ENCODE peak calls at places on chromosome 4, in eight cellular contexts. One of them, this sample, is unnamed.

GRCh38 chr4:74402692-74403460 is 37.9 kb downstream of the EREG start:
- DNase-seq in testis: no peak
- DNase-seq in EL: no peak
- DNase-seq in NCI-H1105 treated with DMSO at 0.1 percent for 48 hours: no peak
- DNase-seq in activated CD8-positive, alpha-beta memory T cell treated with anti-CD3 and anti-CD28 coated beads, Interleukin-2, amount 50 U/mL, for 48 hours: no peak
- DNase-seq in activated naive CD8-positive, alpha-beta T cell treated with anti-CD3 and anti-CD28 coated beads, Interleukin-2, amount 50 U/mL, for 24 hours: no peak
- DNase-seq in NCI-H2081: no peak
- DNase-seq in brain microvascular endothelial cell: no peak
- DNase-seq in this sample: no peak

GRCh38 chr4:180060159-180060889 is 2182.9 kb upstream of the TENM3 start:
- DNase-seq in testis: no peak
- DNase-seq in EL: no peak
- DNase-seq in NCI-H1105 treated with DMSO at 0.1 percent for 48 hours: peak; percentile 34
- DNase-seq in activated CD8-positive, alpha-beta memory T cell treated with anti-CD3 and anti-CD28 coated beads, Interleukin-2, amount 50 U/mL, for 48 hours: no peak
- DNase-seq in activated naive CD8-positive, alpha-beta T cell treated with anti-CD3 and anti-CD28 coated beads, Interleukin-2, amount 50 U/mL, for 24 hours: no peak
- DNase-seq in NCI-H2081: peak; percentile 62
- DNase-seq in brain microvascular endothelial cell: no peak
- DNase-seq in this sample: no peak

GRCh38 chr4:147683172-147683571 is 791 bp downstream of the PRMT9 start:
- DNase-seq in testis: peak; percentile 39
- DNase-seq in EL: peak; percentile 25
- DNase-seq in NCI-H1105 treated with DMSO at 0.1 percent for 48 hours: peak; percentile 43
- DNase-seq in activated CD8-positive, alpha-beta memory T cell treated with anti-CD3 and anti-CD28 coated beads, Interleukin-2, amount 50 U/mL, for 48 hours: no peak
- DNase-seq in activated naive CD8-positive, alpha-beta T cell treated with anti-CD3 and anti-CD28 coated beads, Interleukin-2, amount 50 U/mL, for 24 hours: peak; percentile 7
- DNase-seq in NCI-H2081: peak; percentile 6
- DNase-seq in brain microvascular endothelial cell: peak; percentile 17
- DNase-seq in this sample: no peak

GRCh38 chr4:972651-973424 is 531 bp downstream of the DGKQ start:
- DNase-seq in testis: no peak
- DNase-seq in EL: peak; percentile 30
- DNase-seq in NCI-H1105 treated with DMSO at 0.1 percent for 48 hours: no peak
- DNase-seq in activated CD8-positive, alpha-beta memory T cell treated with anti-CD3 and anti-CD28 coated beads, Interleukin-2, amount 50 U/mL, for 48 hours: peak; percentile 77
- DNase-seq in activated naive CD8-positive, alpha-beta T cell treated with anti-CD3 and anti-CD28 coated beads, Interleukin-2, amount 50 U/mL, for 24 hours: peak; percentile 51
- DNase-seq in NCI-H2081: no peak
- DNase-seq in brain microvascular endothelial cell: no peak
- DNase-seq in this sample: no peak

GRCh38 chr4:99635601-99636000 is 22.0 kb downstream of the C4orf54 start:
- DNase-seq in testis: no peak
- DNase-seq in EL: no peak
- DNase-seq in NCI-H1105 treated with DMSO at 0.1 percent for 48 hours: no peak
- DNase-seq in activated CD8-positive, alpha-beta memory T cell treated with anti-CD3 and anti-CD28 coated beads, Interleukin-2, amount 50 U/mL, for 48 hours: no peak
- DNase-seq in activated naive CD8-positive, alpha-beta T cell treated with anti-CD3 and anti-CD28 coated beads, Interleukin-2, amount 50 U/mL, for 24 hours: no peak
- DNase-seq in NCI-H2081: no peak
- DNase-seq in brain microvascular endothelial cell: no peak
- DNase-seq in this sample: no peak

GRCh38 chr4:86935833-86936721 is 1.3 kb downstream of the AFF1 start:
- DNase-seq in testis: peak; percentile 52
- DNase-seq in EL: peak; percentile 74
- DNase-seq in NCI-H1105 treated with DMSO at 0.1 percent for 48 hours: no peak
- DNase-seq in activated CD8-positive, alpha-beta memory T cell treated with anti-CD3 and anti-CD28 coated beads, Interleukin-2, amount 50 U/mL, for 48 hours: peak; percentile 81
- DNase-seq in activated naive CD8-positive, alpha-beta T cell treated with anti-CD3 and anti-CD28 coated beads, Interleukin-2, amount 50 U/mL, for 24 hours: peak; percentile 73
- DNase-seq in NCI-H2081: peak; percentile 7
- DNase-seq in brain microvascular endothelial cell: peak; percentile 31
- DNase-seq in this sample: peak; percentile 14

GRCh38 chr4:154467886-154468285 is 23.7 kb downstream of the DCHS2 start:
- DNase-seq in testis: no peak
- DNase-seq in EL: peak; percentile 55
- DNase-seq in NCI-H1105 treated with DMSO at 0.1 percent for 48 hours: no peak
- DNase-seq in activated CD8-positive, alpha-beta memory T cell treated with anti-CD3 and anti-CD28 coated beads, Interleukin-2, amount 50 U/mL, for 48 hours: no peak
- DNase-seq in activated naive CD8-positive, alpha-beta T cell treated with anti-CD3 and anti-CD28 coated beads, Interleukin-2, amount 50 U/mL, for 24 hours: no peak
- DNase-seq in NCI-H2081: no peak
- DNase-seq in brain microvascular endothelial cell: no peak
- DNase-seq in this sample: no peak

GRCh38 chr4:24810016-24810415 is 14.6 kb downstream of the SOD3 start:
- DNase-seq in testis: no peak
- DNase-seq in EL: no peak
- DNase-seq in NCI-H1105 treated with DMSO at 0.1 percent for 48 hours: no peak
- DNase-seq in activated CD8-positive, alpha-beta memory T cell treated with anti-CD3 and anti-CD28 coated beads, Interleukin-2, amount 50 U/mL, for 48 hours: no peak
- DNase-seq in activated naive CD8-positive, alpha-beta T cell treated with anti-CD3 and anti-CD28 coated beads, Interleukin-2, amount 50 U/mL, for 24 hours: no peak
- DNase-seq in NCI-H2081: no peak
- DNase-seq in brain microvascular endothelial cell: peak; percentile 36
- DNase-seq in this sample: no peak

GRCh38 chr4:5753766-5754528 is 42.9 kb downstream of the EVC start:
- DNase-seq in testis: no peak
- DNase-seq in EL: peak; percentile 94
- DNase-seq in NCI-H1105 treated with DMSO at 0.1 percent for 48 hours: no peak
- DNase-seq in activated CD8-positive, alpha-beta memory T cell treated with anti-CD3 and anti-CD28 coated beads, Interleukin-2, amount 50 U/mL, for 48 hours: no peak
- DNase-seq in activated naive CD8-positive, alpha-beta T cell treated with anti-CD3 and anti-CD28 coated beads, Interleukin-2, amount 50 U/mL, for 24 hours: no peak
- DNase-seq in NCI-H2081: no peak
- DNase-seq in brain microvascular endothelial cell: peak; percentile 94
- DNase-seq in this sample: no peak

GRCh38 chr4:153573881-153574807 is 108.0 kb downstream of the TMEM131L start:
- DNase-seq in testis: peak; percentile 76
- DNase-seq in EL: peak; percentile 74
- DNase-seq in NCI-H1105 treated with DMSO at 0.1 percent for 48 hours: peak; percentile 40
- DNase-seq in activated CD8-positive, alpha-beta memory T cell treated with anti-CD3 and anti-CD28 coated beads, Interleukin-2, amount 50 U/mL, for 48 hours: no peak
- DNase-seq in activated naive CD8-positive, alpha-beta T cell treated with anti-CD3 and anti-CD28 coated beads, Interleukin-2, amount 50 U/mL, for 24 hours: peak; percentile 50
- DNase-seq in NCI-H2081: peak; percentile 31
- DNase-seq in brain microvascular endothelial cell: peak; percentile 83
- DNase-seq in this sample: no peak

GRCh38 chr4:108209489-108209888 is 40.8 kb upstream of the LEF1 start:
- DNase-seq in testis: no peak
- DNase-seq in EL: no peak
- DNase-seq in NCI-H1105 treated with DMSO at 0.1 percent for 48 hours: no peak
- DNase-seq in activated CD8-positive, alpha-beta memory T cell treated with anti-CD3 and anti-CD28 coated beads, Interleukin-2, amount 50 U/mL, for 48 hours: no peak
- DNase-seq in activated naive CD8-positive, alpha-beta T cell treated with anti-CD3 and anti-CD28 coated beads, Interleukin-2, amount 50 U/mL, for 24 hours: no peak
- DNase-seq in NCI-H2081: no peak
- DNase-seq in brain microvascular endothelial cell: no peak
- DNase-seq in this sample: no peak

GRCh38 chr4:1246111-1246881 is 2.6 kb downstream of the CTBP1 start:
- DNase-seq in testis: peak; percentile 18
- DNase-seq in EL: no peak
- DNase-seq in NCI-H1105 treated with DMSO at 0.1 percent for 48 hours: no peak
- DNase-seq in activated CD8-positive, alpha-beta memory T cell treated with anti-CD3 and anti-CD28 coated beads, Interleukin-2, amount 50 U/mL, for 48 hours: no peak
- DNase-seq in activated naive CD8-positive, alpha-beta T cell treated with anti-CD3 and anti-CD28 coated beads, Interleukin-2, amount 50 U/mL, for 24 hours: peak; percentile 28
- DNase-seq in NCI-H2081: no peak
- DNase-seq in brain microvascular endothelial cell: no peak
- DNase-seq in this sample: no peak

GRCh38 chr4:72567821-72568620 is 1.0 kb downstream of the ADAMTS3 start:
- DNase-seq in testis: peak; percentile 80
- DNase-seq in EL: peak; percentile 81
- DNase-seq in NCI-H1105 treated with DMSO at 0.1 percent for 48 hours: no peak
- DNase-seq in activated CD8-positive, alpha-beta memory T cell treated with anti-CD3 and anti-CD28 coated beads, Interleukin-2, amount 50 U/mL, for 48 hours: peak; percentile 57
- DNase-seq in activated naive CD8-positive, alpha-beta T cell treated with anti-CD3 and anti-CD28 coated beads, Interleukin-2, amount 50 U/mL, for 24 hours: peak; percentile 3
- DNase-seq in NCI-H2081: peak; percentile 17
- DNase-seq in brain microvascular endothelial cell: peak; percentile 72
- DNase-seq in this sample: peak; percentile 33

GRCh38 chr4:52588097-52588496 is 71.0 kb downstream of the USP46 start:
- DNase-seq in testis: peak; percentile 46
- DNase-seq in EL: peak; percentile 10
- DNase-seq in NCI-H1105 treated with DMSO at 0.1 percent for 48 hours: no peak
- DNase-seq in activated CD8-positive, alpha-beta memory T cell treated with anti-CD3 and anti-CD28 coated beads, Interleukin-2, amount 50 U/mL, for 48 hours: no peak
- DNase-seq in activated naive CD8-positive, alpha-beta T cell treated with anti-CD3 and anti-CD28 coated beads, Interleukin-2, amount 50 U/mL, for 24 hours: peak; percentile 17
- DNase-seq in NCI-H2081: peak; percentile 8
- DNase-seq in brain microvascular endothelial cell: peak; percentile 44
- DNase-seq in this sample: no peak

GRCh38 chr4:8675383-8675782 is 82.8 kb downstream of the CPZ start:
- DNase-seq in testis: peak; percentile 23
- DNase-seq in EL: peak; percentile 8
- DNase-seq in NCI-H1105 treated with DMSO at 0.1 percent for 48 hours: no peak
- DNase-seq in activated CD8-positive, alpha-beta memory T cell treated with anti-CD3 and anti-CD28 coated beads, Interleukin-2, amount 50 U/mL, for 48 hours: no peak
- DNase-seq in activated naive CD8-positive, alpha-beta T cell treated with anti-CD3 and anti-CD28 coated beads, Interleukin-2, amount 50 U/mL, for 24 hours: no peak
- DNase-seq in NCI-H2081: no peak
- DNase-seq in brain microvascular endothelial cell: peak; percentile 11
- DNase-seq in this sample: no peak

GRCh38 chr4:100294356-100294755 is 104.1 kb upstream of the DDIT4L start:
- DNase-seq in testis: no peak
- DNase-seq in EL: no peak
- DNase-seq in NCI-H1105 treated with DMSO at 0.1 percent for 48 hours: no peak
- DNase-seq in activated CD8-positive, alpha-beta memory T cell treated with anti-CD3 and anti-CD28 coated beads, Interleukin-2, amount 50 U/mL, for 48 hours: no peak
- DNase-seq in activated naive CD8-positive, alpha-beta T cell treated with anti-CD3 and anti-CD28 coated beads, Interleukin-2, amount 50 U/mL, for 24 hours: no peak
- DNase-seq in NCI-H2081: no peak
- DNase-seq in brain microvascular endothelial cell: no peak
- DNase-seq in this sample: no peak

GRCh38 chr4:174503079-174503724 is 19.1 kb downstream of the HPGD start:
- DNase-seq in testis: no peak
- DNase-seq in EL: no peak
- DNase-seq in NCI-H1105 treated with DMSO at 0.1 percent for 48 hours: no peak
- DNase-seq in activated CD8-positive, alpha-beta memory T cell treated with anti-CD3 and anti-CD28 coated beads, Interleukin-2, amount 50 U/mL, for 48 hours: no peak
- DNase-seq in activated naive CD8-positive, alpha-beta T cell treated with anti-CD3 and anti-CD28 coated beads, Interleukin-2, amount 50 U/mL, for 24 hours: no peak
- DNase-seq in NCI-H2081: no peak
- DNase-seq in brain microvascular endothelial cell: no peak
- DNase-seq in this sample: no peak

GRCh38 chr4:146095091-146095690 is 80.3 kb upstream of the LSM6 start:
- DNase-seq in testis: peak; percentile 67
- DNase-seq in EL: peak; percentile 60
- DNase-seq in NCI-H1105 treated with DMSO at 0.1 percent for 48 hours: peak; percentile 44
- DNase-seq in activated CD8-positive, alpha-beta memory T cell treated with anti-CD3 and anti-CD28 coated beads, Interleukin-2, amount 50 U/mL, for 48 hours: no peak
- DNase-seq in activated naive CD8-positive, alpha-beta T cell treated with anti-CD3 and anti-CD28 coated beads, Interleukin-2, amount 50 U/mL, for 24 hours: peak; percentile 34
- DNase-seq in NCI-H2081: peak; percentile 29
- DNase-seq in brain microvascular endothelial cell: peak; percentile 59
- DNase-seq in this sample: peak; percentile 0

GRCh38 chr4:54238389-54238788 is 9.3 kb downstream of the PDGFRA start:
- DNase-seq in testis: no peak
- DNase-seq in EL: no peak
- DNase-seq in NCI-H1105 treated with DMSO at 0.1 percent for 48 hours: no peak
- DNase-seq in activated CD8-positive, alpha-beta memory T cell treated with anti-CD3 and anti-CD28 coated beads, Interleukin-2, amount 50 U/mL, for 48 hours: no peak
- DNase-seq in activated naive CD8-positive, alpha-beta T cell treated with anti-CD3 and anti-CD28 coated beads, Interleukin-2, amount 50 U/mL, for 24 hours: no peak
- DNase-seq in NCI-H2081: no peak
- DNase-seq in brain microvascular endothelial cell: no peak
- DNase-seq in this sample: no peak

GRCh38 chr4:6029254-6029653 is 11.0 kb upstream of the C4orf50 start:
- DNase-seq in testis: no peak
- DNase-seq in EL: no peak
- DNase-seq in NCI-H1105 treated with DMSO at 0.1 percent for 48 hours: no peak
- DNase-seq in activated CD8-positive, alpha-beta memory T cell treated with anti-CD3 and anti-CD28 coated beads, Interleukin-2, amount 50 U/mL, for 48 hours: no peak
- DNase-seq in activated naive CD8-positive, alpha-beta T cell treated with anti-CD3 and anti-CD28 coated beads, Interleukin-2, amount 50 U/mL, for 24 hours: no peak
- DNase-seq in NCI-H2081: no peak
- DNase-seq in brain microvascular endothelial cell: no peak
- DNase-seq in this sample: no peak

GRCh38 chr4:79598801-79599200 is 190.8 kb upstream of the GK2 start:
- DNase-seq in testis: peak; percentile 25
- DNase-seq in EL: no peak
- DNase-seq in NCI-H1105 treated with DMSO at 0.1 percent for 48 hours: no peak
- DNase-seq in activated CD8-positive, alpha-beta memory T cell treated with anti-CD3 and anti-CD28 coated beads, Interleukin-2, amount 50 U/mL, for 48 hours: no peak
- DNase-seq in activated naive CD8-positive, alpha-beta T cell treated with anti-CD3 and anti-CD28 coated beads, Interleukin-2, amount 50 U/mL, for 24 hours: no peak
- DNase-seq in NCI-H2081: no peak
- DNase-seq in brain microvascular endothelial cell: no peak
- DNase-seq in this sample: no peak

GRCh38 chr4:147981305-147981704 is 249.4 kb downstream of the ARHGAP10 start:
- DNase-seq in testis: no peak
- DNase-seq in EL: peak; percentile 22
- DNase-seq in NCI-H1105 treated with DMSO at 0.1 percent for 48 hours: no peak
- DNase-seq in activated CD8-positive, alpha-beta memory T cell treated with anti-CD3 and anti-CD28 coated beads, Interleukin-2, amount 50 U/mL, for 48 hours: no peak
- DNase-seq in activated naive CD8-positive, alpha-beta T cell treated with anti-CD3 and anti-CD28 coated beads, Interleukin-2, amount 50 U/mL, for 24 hours: no peak
- DNase-seq in NCI-H2081: no peak
- DNase-seq in brain microvascular endothelial cell: no peak
- DNase-seq in this sample: no peak

GRCh38 chr4:81460115-81460836 is 11.4 kb downstream of the RASGEF1B start:
- DNase-seq in testis: no peak
- DNase-seq in EL: no peak
- DNase-seq in NCI-H1105 treated with DMSO at 0.1 percent for 48 hours: no peak
- DNase-seq in activated CD8-positive, alpha-beta memory T cell treated with anti-CD3 and anti-CD28 coated beads, Interleukin-2, amount 50 U/mL, for 48 hours: no peak
- DNase-seq in activated naive CD8-positive, alpha-beta T cell treated with anti-CD3 and anti-CD28 coated beads, Interleukin-2, amount 50 U/mL, for 24 hours: no peak
- DNase-seq in NCI-H2081: no peak
- DNase-seq in brain microvascular endothelial cell: no peak
- DNase-seq in this sample: no peak

GRCh38 chr4:132101526-132101925 is 1047.6 kb upstream of the PCDH10 start:
- DNase-seq in testis: no peak
- DNase-seq in EL: peak; percentile 21
- DNase-seq in NCI-H1105 treated with DMSO at 0.1 percent for 48 hours: no peak
- DNase-seq in activated CD8-positive, alpha-beta memory T cell treated with anti-CD3 and anti-CD28 coated beads, Interleukin-2, amount 50 U/mL, for 48 hours: no peak
- DNase-seq in activated naive CD8-positive, alpha-beta T cell treated with anti-CD3 and anti-CD28 coated beads, Interleukin-2, amount 50 U/mL, for 24 hours: no peak
- DNase-seq in NCI-H2081: no peak
- DNase-seq in brain microvascular endothelial cell: peak; percentile 3
- DNase-seq in this sample: no peak

GRCh38 chr4:83114576-83114975 is at the start of gene PLAC8:
- DNase-seq in testis: no peak
- DNase-seq in EL: peak; percentile 52
- DNase-seq in NCI-H1105 treated with DMSO at 0.1 percent for 48 hours: no peak
- DNase-seq in activated CD8-positive, alpha-beta memory T cell treated with anti-CD3 and anti-CD28 coated beads, Interleukin-2, amount 50 U/mL, for 48 hours: no peak
- DNase-seq in activated naive CD8-positive, alpha-beta T cell treated with anti-CD3 and anti-CD28 coated beads, Interleukin-2, amount 50 U/mL, for 24 hours: no peak
- DNase-seq in NCI-H2081: no peak
- DNase-seq in brain microvascular endothelial cell: no peak
- DNase-seq in this sample: peak; percentile 21

GRCh38 chr4:89482248-89482647 is 174.6 kb upstream of the GPRIN3 start:
- DNase-seq in testis: no peak
- DNase-seq in EL: peak; percentile 27
- DNase-seq in NCI-H1105 treated with DMSO at 0.1 percent for 48 hours: peak; percentile 28
- DNase-seq in activated CD8-positive, alpha-beta memory T cell treated with anti-CD3 and anti-CD28 coated beads, Interleukin-2, amount 50 U/mL, for 48 hours: no peak
- DNase-seq in activated naive CD8-positive, alpha-beta T cell treated with anti-CD3 and anti-CD28 coated beads, Interleukin-2, amount 50 U/mL, for 24 hours: no peak
- DNase-seq in NCI-H2081: peak; percentile 71
- DNase-seq in brain microvascular endothelial cell: peak; percentile 28
- DNase-seq in this sample: peak; percentile 1

GRCh38 chr4:171573181-171573580 is 240.0 kb upstream of the GALNTL6 start:
- DNase-seq in testis: no peak
- DNase-seq in EL: no peak
- DNase-seq in NCI-H1105 treated with DMSO at 0.1 percent for 48 hours: no peak
- DNase-seq in activated CD8-positive, alpha-beta memory T cell treated with anti-CD3 and anti-CD28 coated beads, Interleukin-2, amount 50 U/mL, for 48 hours: no peak
- DNase-seq in activated naive CD8-positive, alpha-beta T cell treated with anti-CD3 and anti-CD28 coated beads, Interleukin-2, amount 50 U/mL, for 24 hours: no peak
- DNase-seq in NCI-H2081: no peak
- DNase-seq in brain microvascular endothelial cell: no peak
- DNase-seq in this sample: no peak

GRCh38 chr4:84496356-84497219 is 2.5 kb downstream of the NKX6-1 start:
- DNase-seq in testis: no peak
- DNase-seq in EL: no peak
- DNase-seq in NCI-H1105 treated with DMSO at 0.1 percent for 48 hours: no peak
- DNase-seq in activated CD8-positive, alpha-beta memory T cell treated with anti-CD3 and anti-CD28 coated beads, Interleukin-2, amount 50 U/mL, for 48 hours: no peak
- DNase-seq in activated naive CD8-positive, alpha-beta T cell treated with anti-CD3 and anti-CD28 coated beads, Interleukin-2, amount 50 U/mL, for 24 hours: no peak
- DNase-seq in NCI-H2081: no peak
- DNase-seq in brain microvascular endothelial cell: no peak
- DNase-seq in this sample: no peak

GRCh38 chr4:150828159-150828558 is 186.9 kb downstream of the LRBA start:
- DNase-seq in testis: no peak
- DNase-seq in EL: no peak
- DNase-seq in NCI-H1105 treated with DMSO at 0.1 percent for 48 hours: no peak
- DNase-seq in activated CD8-positive, alpha-beta memory T cell treated with anti-CD3 and anti-CD28 coated beads, Interleukin-2, amount 50 U/mL, for 48 hours: peak; percentile 56
- DNase-seq in activated naive CD8-positive, alpha-beta T cell treated with anti-CD3 and anti-CD28 coated beads, Interleukin-2, amount 50 U/mL, for 24 hours: peak; percentile 17
- DNase-seq in NCI-H2081: no peak
- DNase-seq in brain microvascular endothelial cell: no peak
- DNase-seq in this sample: no peak

GRCh38 chr4:4427478-4427870 is 40.6 kb downstream of the NSG1 start:
- DNase-seq in testis: no peak
- DNase-seq in EL: no peak
- DNase-seq in NCI-H1105 treated with DMSO at 0.1 percent for 48 hours: no peak
- DNase-seq in activated CD8-positive, alpha-beta memory T cell treated with anti-CD3 and anti-CD28 coated beads, Interleukin-2, amount 50 U/mL, for 48 hours: no peak
- DNase-seq in activated naive CD8-positive, alpha-beta T cell treated with anti-CD3 and anti-CD28 coated beads, Interleukin-2, amount 50 U/mL, for 24 hours: no peak
- DNase-seq in NCI-H2081: no peak
- DNase-seq in brain microvascular endothelial cell: no peak
- DNase-seq in this sample: no peak